ENCODE peak calls at places on chromosomes 7 and 10, in five cellular contexts. One of them, this sample, is unnamed.

GRCh38 chr10:49163741-49164140 is 24.4 kb downstream of the TMEM273 start:
- DNase-seq in fibroblast of lung: peak; percentile 89
- DNase-seq in Panc1: no peak
- DNase-seq in lower lobe of right lung: no peak
- DNase-seq in stomach: no peak
- DNase-seq in this sample: no peak

GRCh38 chr10:70685461-70685911 is 13.2 kb downstream of the ADAMTS14 start:
- DNase-seq in fibroblast of lung: no peak
- DNase-seq in Panc1: no peak
- DNase-seq in lower lobe of right lung: no peak
- DNase-seq in stomach: no peak
- DNase-seq in this sample: no peak

GRCh38 chr7:105502173-105502572 is 19.9 kb downstream of the PUS7 start:
- DNase-seq in fibroblast of lung: no peak
- DNase-seq in Panc1: no peak
- DNase-seq in lower lobe of right lung: no peak
- DNase-seq in stomach: no peak
- DNase-seq in this sample: no peak

GRCh38 chr10:51215956-51216834 is 141.9 kb downstream of the PRKG1 start:
- DNase-seq in fibroblast of lung: peak; percentile 36
- DNase-seq in Panc1: no peak
- DNase-seq in lower lobe of right lung: no peak
- DNase-seq in stomach: no peak
- DNase-seq in this sample: no peak

GRCh38 chr10:43225787-43226153 is 41.1 kb downstream of the RASGEF1A start:
- DNase-seq in fibroblast of lung: no peak
- DNase-seq in Panc1: no peak
- DNase-seq in lower lobe of right lung: peak; percentile 13
- DNase-seq in stomach: no peak
- DNase-seq in this sample: no peak

GRCh38 chr10:78934499-78934898 is 134.3 kb upstream of the ZMIZ1 start:
- DNase-seq in fibroblast of lung: no peak
- DNase-seq in Panc1: no peak
- DNase-seq in lower lobe of right lung: no peak
- DNase-seq in stomach: no peak
- DNase-seq in this sample: no peak

GRCh38 chr7:129014501-129015101 is 40.3 kb downstream of the TNPO3 start:
- DNase-seq in fibroblast of lung: no peak
- DNase-seq in Panc1: no peak
- DNase-seq in lower lobe of right lung: no peak
- DNase-seq in stomach: no peak
- DNase-seq in this sample: no peak

GRCh38 chr10:84946984-84947383 is 618.6 kb downstream of the CCSER2 start:
- DNase-seq in fibroblast of lung: no peak
- DNase-seq in Panc1: no peak
- DNase-seq in lower lobe of right lung: no peak
- DNase-seq in stomach: no peak
- DNase-seq in this sample: no peak

GRCh38 chr7:5702876-5703571 is 78.4 kb downstream of the RNF216 start:
- DNase-seq in fibroblast of lung: peak; percentile 81
- DNase-seq in Panc1: no peak
- DNase-seq in lower lobe of right lung: no peak
- DNase-seq in stomach: no peak
- DNase-seq in this sample: no peak

GRCh38 chr7:84841809-84842208 is 345.0 kb downstream of the SEMA3D start:
- DNase-seq in fibroblast of lung: peak; percentile 39
- DNase-seq in Panc1: no peak
- DNase-seq in lower lobe of right lung: no peak
- DNase-seq in stomach: no peak
- DNase-seq in this sample: no peak

GRCh38 chr7:13628231-13629001 is 361.1 kb downstream of the ETV1 start:
- DNase-seq in fibroblast of lung: peak; percentile 68
- DNase-seq in Panc1: no peak
- DNase-seq in lower lobe of right lung: no peak
- DNase-seq in stomach: no peak
- DNase-seq in this sample: no peak

GRCh38 chr10:66827353-66827752 is 98.5 kb upstream of the LRRTM3 start:
- DNase-seq in fibroblast of lung: peak; percentile 84
- DNase-seq in Panc1: no peak
- DNase-seq in lower lobe of right lung: no peak
- DNase-seq in stomach: no peak
- DNase-seq in this sample: no peak

GRCh38 chr10:29277296-29277695 is 11.6 kb upstream of the LYZL1 start:
- DNase-seq in fibroblast of lung: no peak
- DNase-seq in Panc1: no peak
- DNase-seq in lower lobe of right lung: no peak
- DNase-seq in stomach: no peak
- DNase-seq in this sample: no peak

GRCh38 chr7:36763084-36763807 is 39.0 kb upstream of the AOAH start:
- DNase-seq in fibroblast of lung: peak; percentile 60
- DNase-seq in Panc1: no peak
- DNase-seq in lower lobe of right lung: no peak
- DNase-seq in stomach: no peak
- DNase-seq in this sample: no peak

GRCh38 chr7:64946772-64947171 is 43.7 kb downstream of the ZNF273 start:
- DNase-seq in fibroblast of lung: peak; percentile 4
- DNase-seq in Panc1: no peak
- DNase-seq in lower lobe of right lung: no peak
- DNase-seq in stomach: no peak
- DNase-seq in this sample: no peak

GRCh38 chr10:36256905-36257304 is 614.8 kb upstream of the FZD8 start:
- DNase-seq in fibroblast of lung: peak; percentile 66
- DNase-seq in Panc1: no peak
- DNase-seq in lower lobe of right lung: no peak
- DNase-seq in stomach: no peak
- DNase-seq in this sample: no peak

GRCh38 chr10:73871915-73872710 is 2.2 kb downstream of the CAMK2G start:
- DNase-seq in fibroblast of lung: no peak
- DNase-seq in Panc1: no peak
- DNase-seq in lower lobe of right lung: no peak
- DNase-seq in stomach: no peak
- DNase-seq in this sample: no peak

GRCh38 chr7:7895754-7896153 is 72.8 kb upstream of the GLCCI1 start:
- DNase-seq in fibroblast of lung: no peak
- DNase-seq in Panc1: no peak
- DNase-seq in lower lobe of right lung: no peak
- DNase-seq in stomach: no peak
- DNase-seq in this sample: no peak

GRCh38 chr7:43491984-43492383 is 90.9 kb upstream of the STK17A start:
- DNase-seq in fibroblast of lung: peak; percentile 93
- DNase-seq in Panc1: no peak
- DNase-seq in lower lobe of right lung: no peak
- DNase-seq in stomach: no peak
- DNase-seq in this sample: no peak

GRCh38 chr10:93403741-93404354 is 78.3 kb downstream of the MYOF start:
- DNase-seq in fibroblast of lung: no peak
- DNase-seq in Panc1: no peak
- DNase-seq in lower lobe of right lung: no peak
- DNase-seq in stomach: no peak
- DNase-seq in this sample: no peak

GRCh38 chr10:93408788-93409187 is 73.3 kb downstream of the MYOF start:
- DNase-seq in fibroblast of lung: no peak
- DNase-seq in Panc1: no peak
- DNase-seq in lower lobe of right lung: no peak
- DNase-seq in stomach: no peak
- DNase-seq in this sample: no peak

GRCh38 chr10:93403152-93403551 is 79.0 kb downstream of the MYOF start:
- DNase-seq in fibroblast of lung: no peak
- DNase-seq in Panc1: no peak
- DNase-seq in lower lobe of right lung: no peak
- DNase-seq in stomach: no peak
- DNase-seq in this sample: no peak

GRCh38 chr10:93410697-93411348 is 71.3 kb downstream of the MYOF start:
- DNase-seq in fibroblast of lung: no peak
- DNase-seq in Panc1: no peak
- DNase-seq in lower lobe of right lung: no peak
- DNase-seq in stomach: no peak
- DNase-seq in this sample: no peak

GRCh38 chr10:93406367-93407145 is 75.6 kb downstream of the MYOF start:
- DNase-seq in fibroblast of lung: peak; percentile 77
- DNase-seq in Panc1: no peak
- DNase-seq in lower lobe of right lung: no peak
- DNase-seq in stomach: no peak
- DNase-seq in this sample: no peak
- H3K36me3 ChIP-seq in fibroblast of lung: peaks cover 28% of the 10 kb centered on the region
- H3K36me3 ChIP-seq in Panc1: peaks cover 49% of the 10 kb centered on the region
- H3K36me3 ChIP-seq in lower lobe of right lung: peaks cover 47% of the 10 kb centered on the region
- H3K36me3 ChIP-seq in stomach: peaks cover 61% of the 10 kb centered on the region
- H3K36me3 ChIP-seq in this sample: no peaks in the 10 kb centered on the region

DNA sequence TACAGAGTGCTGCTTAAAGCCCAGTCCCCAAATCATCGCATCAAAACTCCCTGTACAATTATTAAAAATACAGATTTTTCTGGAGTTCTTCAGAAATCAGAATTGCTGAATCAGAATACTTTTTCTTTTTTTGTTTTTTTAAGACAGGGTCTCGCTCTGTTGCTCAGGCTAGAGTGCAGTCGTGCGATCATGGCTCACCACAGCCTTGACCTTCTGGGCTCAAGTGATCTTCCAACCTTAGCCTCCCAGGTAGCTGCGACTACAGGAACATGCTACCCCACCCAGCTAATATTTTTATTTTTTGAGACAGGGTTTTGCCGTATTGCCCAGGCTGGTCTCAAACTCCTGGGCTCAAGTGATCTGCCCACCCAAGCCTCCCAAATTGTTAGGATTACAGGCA is 3.9 kb downstream of the BBIP1 start:
- DNase-seq in fibroblast of lung: no peak
- DNase-seq in Panc1: no peak
- DNase-seq in lower lobe of right lung: no peak
- DNase-seq in stomach: no peak
- DNase-seq in this sample: no peak
- H3K4me3 ChIP-seq in fibroblast of lung: no peak overlapping the region
- H3K4me3 ChIP-seq in Panc1: no peak overlapping the region
- H3K4me3 ChIP-seq in lower lobe of right lung: no peak overlapping the region
- H3K4me3 ChIP-seq in stomach: no peak overlapping the region
- H3K4me3 ChIP-seq in this sample: no peak overlapping the region

GRCh38 chr7:70788276-70788675 is 343.7 kb upstream of the GALNT17 start:
- DNase-seq in fibroblast of lung: peak; percentile 9
- DNase-seq in Panc1: no peak
- DNase-seq in lower lobe of right lung: no peak
- DNase-seq in stomach: no peak
- DNase-seq in this sample: no peak

GRCh38 chr7:70789481-70790214 is 342.3 kb upstream of the GALNT17 start:
- DNase-seq in fibroblast of lung: no peak
- DNase-seq in Panc1: no peak
- DNase-seq in lower lobe of right lung: no peak
- DNase-seq in stomach: no peak
- DNase-seq in this sample: no peak

GRCh38 chr7:70786076-70786475 is 345.9 kb upstream of the GALNT17 start:
- DNase-seq in fibroblast of lung: no peak
- DNase-seq in Panc1: no peak
- DNase-seq in lower lobe of right lung: no peak
- DNase-seq in stomach: no peak
- DNase-seq in this sample: no peak

GRCh38 chr7:70787275-70787674 is 344.7 kb upstream of the GALNT17 start:
- DNase-seq in fibroblast of lung: no peak
- DNase-seq in Panc1: no peak
- DNase-seq in lower lobe of right lung: no peak
- DNase-seq in stomach: no peak
- DNase-seq in this sample: no peak

DNA sequence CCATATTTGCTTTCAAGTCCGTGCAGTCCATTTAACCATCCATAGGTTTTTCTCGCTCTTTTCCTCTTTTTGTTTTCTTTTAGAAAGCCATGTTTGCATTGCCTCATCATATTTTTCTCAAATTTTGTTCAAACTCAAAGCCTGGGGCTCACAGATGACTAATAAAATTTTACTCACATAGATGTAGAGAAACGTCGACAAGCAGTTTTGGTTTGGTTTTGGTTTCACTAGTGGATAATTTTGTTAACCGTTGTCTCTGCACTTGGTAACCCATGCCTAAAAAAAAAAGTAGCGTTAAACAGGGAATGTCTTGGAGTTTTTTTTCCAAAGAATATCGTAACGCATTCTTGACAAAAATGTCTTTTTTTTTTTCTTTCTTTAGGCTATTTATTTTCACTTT is 344.2 kb upstream of the GALNT17 start:
- DNase-seq in fibroblast of lung: no peak
- DNase-seq in Panc1: no peak
- DNase-seq in lower lobe of right lung: no peak
- DNase-seq in stomach: no peak
- DNase-seq in this sample: no peak
- H3K36me3 ChIP-seq in fibroblast of lung: peaks cover 3% of the 10 kb centered on the region
- H3K36me3 ChIP-seq in Panc1: no peaks in the 10 kb centered on the region
- H3K36me3 ChIP-seq in lower lobe of right lung: peaks cover 85% of the 10 kb centered on the region
- H3K36me3 ChIP-seq in stomach: peaks cover 93% of the 10 kb centered on the region
- H3K36me3 ChIP-seq in this sample: no peaks in the 10 kb centered on the region

DNA sequence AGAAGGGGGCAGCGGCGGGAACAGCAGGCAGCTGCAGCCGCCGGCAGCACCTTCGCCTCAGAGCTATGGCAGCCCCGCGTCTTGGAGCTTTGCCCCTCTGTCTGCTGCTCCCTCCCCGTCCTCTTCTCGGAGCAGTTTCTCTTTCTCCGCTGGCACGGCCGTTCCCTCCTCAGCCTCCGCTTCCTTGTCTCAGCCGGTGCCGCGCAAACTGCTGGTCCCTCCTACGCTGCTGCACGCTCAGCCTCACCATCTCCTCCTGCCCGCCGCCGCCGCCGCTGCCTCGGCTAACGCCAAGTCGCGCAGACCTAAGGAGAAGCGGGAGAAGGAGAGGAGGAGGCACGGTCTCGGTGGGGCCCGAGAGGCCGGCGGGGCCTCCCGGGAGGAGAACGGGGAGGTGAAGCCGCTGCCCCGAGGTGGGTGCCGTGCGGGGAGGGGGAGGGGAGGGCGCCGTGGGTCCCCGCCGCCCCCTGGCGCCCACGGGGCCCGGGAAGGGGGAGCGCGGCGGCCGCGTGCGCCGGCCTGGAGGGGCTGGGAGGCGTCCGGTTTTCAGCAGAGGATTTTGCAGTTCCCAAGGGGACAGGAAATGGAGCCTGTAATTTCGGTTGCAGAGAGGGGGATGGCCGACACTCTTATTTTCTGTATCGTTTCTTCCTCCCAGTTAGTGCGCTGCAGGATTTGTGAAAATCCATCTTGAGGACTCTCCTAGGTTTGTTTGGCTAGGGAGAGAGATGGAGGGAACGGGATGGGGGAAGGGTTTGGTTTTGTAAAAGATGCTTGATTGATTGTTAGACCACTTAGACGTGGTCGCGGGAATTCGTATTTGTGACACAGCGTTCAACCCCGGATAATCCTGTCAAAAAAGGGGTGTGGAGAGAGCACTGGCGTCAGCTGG is 630 bp downstream of the RSBN1L start:
- DNase-seq in fibroblast of lung: peak; percentile 67
- DNase-seq in Panc1: no peak
- DNase-seq in lower lobe of right lung: peak; percentile 81
- DNase-seq in stomach: peak; percentile 68
- DNase-seq in this sample: peak; percentile 55
- H3K4me3 ChIP-seq in fibroblast of lung: peak overlapping the region; percentile 81
- H3K4me3 ChIP-seq in Panc1: peak overlapping the region; percentile 99
- H3K4me3 ChIP-seq in lower lobe of right lung: peak overlapping the region; percentile 98
- H3K4me3 ChIP-seq in stomach: peak overlapping the region; percentile 88
- H3K4me3 ChIP-seq in this sample: peak overlapping the region; percentile 73

GRCh38 chr7:92095424-92095823 is 38.9 kb downstream of the CYP51A1 start:
- DNase-seq in fibroblast of lung: no peak
- DNase-seq in Panc1: no peak
- DNase-seq in lower lobe of right lung: no peak
- DNase-seq in stomach: no peak
- DNase-seq in this sample: no peak
- H3K36me3 ChIP-seq in fibroblast of lung: peaks cover 1% of the 10 kb centered on the region
- H3K36me3 ChIP-seq in Panc1: peaks cover 5% of the 10 kb centered on the region
- H3K36me3 ChIP-seq in lower lobe of right lung: peaks cover 90% of the 10 kb centered on the region
- H3K36me3 ChIP-seq in stomach: peaks cover 97% of the 10 kb centered on the region
- H3K36me3 ChIP-seq in this sample: no peaks in the 10 kb centered on the region

GRCh38 chr10:33179056-33179455 is 155.4 kb downstream of the NRP1 start:
- DNase-seq in fibroblast of lung: no peak
- DNase-seq in Panc1: no peak
- DNase-seq in lower lobe of right lung: no peak
- DNase-seq in stomach: no peak
- DNase-seq in this sample: no peak
- H3K4me3 ChIP-seq in fibroblast of lung: no peak overlapping the region
- H3K4me3 ChIP-seq in Panc1: no peak overlapping the region
- H3K4me3 ChIP-seq in lower lobe of right lung: no peak overlapping the region
- H3K4me3 ChIP-seq in stomach: no peak overlapping the region
- H3K4me3 ChIP-seq in this sample: no peak overlapping the region

This sample was measured in uterus.